ENCODE peak calls at places on chromosome 20, in seven cellular contexts. One of them, this sample, is unnamed.

GRCh38 chr20:24952376-24953203 is 3.5 kb downstream of the CST7 start:
- DNase-seq in astrocyte of the spinal cord: no peak
- DNase-seq in A549: no peak
- DNase-seq in hippocampal formation: no peak
- DNase-seq in substantia nigra: no peak
- DNase-seq in Jurkat, Clone E6-1: no peak
- DNase-seq in activated naive CD8-positive, alpha-beta T cell treated with anti-CD3 and anti-CD28 coated beads, Interleukin-2, amount 50 U/mL, for 24 hours: no peak
- DNase-seq in this sample: no peak

GRCh38 chr20:40009542-40009941 is 679.5 kb downstream of the MAFB start:
- DNase-seq in A549: no peak
- DNase-seq in Jurkat, Clone E6-1: no peak
- DNase-seq in activated naive CD8-positive, alpha-beta T cell treated with anti-CD3 and anti-CD28 coated beads, Interleukin-2, amount 50 U/mL, for 24 hours: no peak
- DNase-seq in hippocampal formation: no peak
- DNase-seq in astrocyte of the spinal cord: no peak
- DNase-seq in substantia nigra: no peak
- DNase-seq in this sample: peak

GRCh38 chr20:47334022-47334551 is 22.4 kb downstream of the ZMYND8 start:
- DNase-seq in astrocyte of the spinal cord: peak
- DNase-seq in activated naive CD8-positive, alpha-beta T cell treated with anti-CD3 and anti-CD28 coated beads, Interleukin-2, amount 50 U/mL, for 24 hours: no peak
- DNase-seq in A549: peak
- DNase-seq in substantia nigra: no peak
- DNase-seq in Jurkat, Clone E6-1: no peak
- DNase-seq in hippocampal formation: peak
- DNase-seq in this sample: peak

GRCh38 chr20:728022-728944 is 40.0 kb downstream of the SLC52A3 start:
- DNase-seq in hippocampal formation: no peak
- DNase-seq in astrocyte of the spinal cord: peak
- DNase-seq in substantia nigra: peak
- DNase-seq in Jurkat, Clone E6-1: peak
- DNase-seq in A549: peak
- DNase-seq in activated naive CD8-positive, alpha-beta T cell treated with anti-CD3 and anti-CD28 coated beads, Interleukin-2, amount 50 U/mL, for 24 hours: peak
- DNase-seq in this sample: peak

GRCh38 chr20:46000571-46001145 is 8.1 kb upstream of the MMP9 start:
- DNase-seq in Jurkat, Clone E6-1: no peak
- DNase-seq in substantia nigra: no peak
- DNase-seq in A549: no peak
- DNase-seq in activated naive CD8-positive, alpha-beta T cell treated with anti-CD3 and anti-CD28 coated beads, Interleukin-2, amount 50 U/mL, for 24 hours: no peak
- DNase-seq in astrocyte of the spinal cord: no peak
- DNase-seq in hippocampal formation: no peak
- DNase-seq in this sample: no peak

GRCh38 chr20:32966881-32967781 is 37.1 kb downstream of the SUN5 start:
- DNase-seq in astrocyte of the spinal cord: no peak
- DNase-seq in activated naive CD8-positive, alpha-beta T cell treated with anti-CD3 and anti-CD28 coated beads, Interleukin-2, amount 50 U/mL, for 24 hours: peak
- DNase-seq in A549: no peak
- DNase-seq in hippocampal formation: no peak
- DNase-seq in substantia nigra: no peak
- DNase-seq in Jurkat, Clone E6-1: peak
- DNase-seq in this sample: peak

GRCh38 chr20:5720696-5721095 is 29.5 kb upstream of the SHLD1 start:
- DNase-seq in hippocampal formation: no peak
- DNase-seq in Jurkat, Clone E6-1: no peak
- DNase-seq in A549: no peak
- DNase-seq in activated naive CD8-positive, alpha-beta T cell treated with anti-CD3 and anti-CD28 coated beads, Interleukin-2, amount 50 U/mL, for 24 hours: no peak
- DNase-seq in astrocyte of the spinal cord: no peak
- DNase-seq in substantia nigra: no peak
- DNase-seq in this sample: no peak

GRCh38 chr20:41242807-41243206 is 74.7 kb downstream of the ZHX3 start:
- DNase-seq in A549: no peak
- DNase-seq in activated naive CD8-positive, alpha-beta T cell treated with anti-CD3 and anti-CD28 coated beads, Interleukin-2, amount 50 U/mL, for 24 hours: no peak
- DNase-seq in astrocyte of the spinal cord: no peak
- DNase-seq in hippocampal formation: no peak
- DNase-seq in Jurkat, Clone E6-1: peak
- DNase-seq in substantia nigra: no peak
- DNase-seq in this sample: no peak

GRCh38 chr20:51404297-51405060 is 138.0 kb downstream of the NFATC2 start:
- DNase-seq in astrocyte of the spinal cord: peak
- DNase-seq in substantia nigra: no peak
- DNase-seq in A549: no peak
- DNase-seq in activated naive CD8-positive, alpha-beta T cell treated with anti-CD3 and anti-CD28 coated beads, Interleukin-2, amount 50 U/mL, for 24 hours: peak
- DNase-seq in hippocampal formation: no peak
- DNase-seq in Jurkat, Clone E6-1: no peak
- DNase-seq in this sample: no peak

GRCh38 chr20:24493181-24493580 is 23.8 kb downstream of the SYNDIG1 start:
- DNase-seq in substantia nigra: no peak
- DNase-seq in activated naive CD8-positive, alpha-beta T cell treated with anti-CD3 and anti-CD28 coated beads, Interleukin-2, amount 50 U/mL, for 24 hours: no peak
- DNase-seq in hippocampal formation: no peak
- DNase-seq in Jurkat, Clone E6-1: no peak
- DNase-seq in A549: no peak
- DNase-seq in astrocyte of the spinal cord: no peak
- DNase-seq in this sample: no peak

GRCh38 chr20:40770564-40771307 is 81.7 kb upstream of the MAFB start:
- DNase-seq in astrocyte of the spinal cord: no peak
- DNase-seq in Jurkat, Clone E6-1: no peak
- DNase-seq in hippocampal formation: no peak
- DNase-seq in activated naive CD8-positive, alpha-beta T cell treated with anti-CD3 and anti-CD28 coated beads, Interleukin-2, amount 50 U/mL, for 24 hours: no peak
- DNase-seq in A549: no peak
- DNase-seq in substantia nigra: peak
- DNase-seq in this sample: no peak

GRCh38 chr20:53343433-53343832 is 250.2 kb downstream of the ZNF217 start:
- DNase-seq in Jurkat, Clone E6-1: no peak
- DNase-seq in hippocampal formation: no peak
- DNase-seq in substantia nigra: no peak
- DNase-seq in activated naive CD8-positive, alpha-beta T cell treated with anti-CD3 and anti-CD28 coated beads, Interleukin-2, amount 50 U/mL, for 24 hours: no peak
- DNase-seq in A549: no peak
- DNase-seq in astrocyte of the spinal cord: no peak
- DNase-seq in this sample: no peak